ENCODE peak calls at places on chromosome 10, in nine cellular contexts. W is A549, S is stomach, Y is lower leg skin, L is HCT116, F is heart left ventricle, Q is ovary, I is tibial nerve, U is spleen. O is an unnamed sample.

GRCh38 chr10:132508497-132509443 is 28.8 kb upstream of the INPP5A start:
- DNase-seq in W (no peak), S (peak), Y (peak), L (no peak), F (peak), Q (no peak), I (no peak), U (peak), O (no peak)

GRCh38 chr10:75400163-75400768 is 1.3 kb downstream of the ZNF503 start:
- DNase-seq in W (peak), S (no peak), Y (no peak), L (no peak), F (no peak), Q (peak), I (no peak), U (no peak), O (no peak)

GRCh38 chr10:91525939-91526712 is 106.7 kb downstream of the PPP1R3C start:
- DNase-seq in W (no peak), S (no peak), Y (no peak), L (no peak), F (peak), Q (no peak), I (no peak), U (no peak), O (no peak)

GRCh38 chr10:69348824-69349541 is 67.7 kb downstream of the TACR2 start:
- DNase-seq in W (peak), S (no peak), Y (peak), L (no peak), F (no peak), Q (no peak), I (peak), U (no peak), O (no peak)

GRCh38 chr10:110355181-110355831 is 50.6 kb upstream of the SMNDC1 start:
- DNase-seq in W (no peak), S (no peak), Y (no peak), L (no peak), F (no peak), Q (no peak), I (no peak), U (peak), O (no peak)

GRCh38 chr10:101694056-101694673 is 805 bp downstream of the FBXW4 start:
- DNase-seq in W (peak), S (peak), Y (peak), L (no peak), F (peak), Q (peak), I (peak), U (peak), O (no peak)

GRCh38 chr10:132253092-132253687 is 54.6 kb downstream of the STK32C start:
- DNase-seq in W (no peak), S (no peak), Y (no peak), L (no peak), F (no peak), Q (no peak), I (no peak), U (no peak), O (no peak)

GRCh38 chr10:118035358-118036031 is 11.2 kb downstream of the RAB11FIP2 start:
- DNase-seq in W (no peak), S (no peak), Y (no peak), L (no peak), F (no peak), Q (no peak), I (no peak), U (no peak), O (no peak)

GRCh38 chr10:116774728-116775151 is 32.4 kb upstream of the HSPA12A start:
- DNase-seq in W (no peak), S (no peak), Y (peak), L (no peak), F (no peak), Q (no peak), I (no peak), U (no peak), O (no peak)

GRCh38 chr10:86583983-86584382 is 62.4 kb upstream of the WAPL start:
- DNase-seq in W (peak), S (no peak), Y (no peak), L (no peak), F (no peak), Q (no peak), I (no peak), U (no peak), O (no peak)

GRCh38 chr10:71998119-71998839 is 34.1 kb downstream of the CHST3 start:
- DNase-seq in W (no peak), S (peak), Y (no peak), L (no peak), F (peak), Q (peak), I (no peak), U (peak), O (no peak)

GRCh38 chr10:48701139-48701901 is 16.6 kb downstream of the WDFY4 start:
- DNase-seq in W (no peak), S (no peak), Y (peak), L (no peak), F (no peak), Q (no peak), I (no peak), U (no peak), O (no peak)

GRCh38 chr10:7186387-7187032 is 224.3 kb downstream of the SFMBT2 start:
- DNase-seq in W (no peak), S (no peak), Y (no peak), L (no peak), F (no peak), Q (no peak), I (no peak), U (no peak), O (no peak)

GRCh38 chr10:15352818-15353217 is 18.3 kb downstream of the FAM171A1 start:
- DNase-seq in W (no peak), S (no peak), Y (peak), L (no peak), F (no peak), Q (no peak), I (no peak), U (no peak), O (no peak)

GRCh38 chr10:15352201-15352600 is 18.9 kb downstream of the FAM171A1 start:
- DNase-seq in W (no peak), S (no peak), Y (no peak), L (no peak), F (no peak), Q (no peak), I (no peak), U (no peak), O (no peak)

GRCh38 chr10:15349133-15349532 is 22.0 kb downstream of the FAM171A1 start:
- DNase-seq in W (no peak), S (no peak), Y (peak), L (no peak), F (no peak), Q (no peak), I (no peak), U (no peak), O (no peak)

GRCh38 chr10:15353471-15353870 is 17.6 kb downstream of the FAM171A1 start:
- DNase-seq in W (no peak), S (no peak), Y (no peak), L (no peak), F (no peak), Q (no peak), I (no peak), U (no peak), O (no peak)

GRCh38 chr10:15351099-15351820 is 19.8 kb downstream of the FAM171A1 start:
- DNase-seq in W (no peak), S (no peak), Y (peak), L (no peak), F (no peak), Q (no peak), I (no peak), U (no peak), O (no peak)
- TF ChIP-seq POLR2A in W (no peak), S (no peak), Y (no peak), L (no peak), F (no peak), Q (no peak), I (no peak), U (no peak), O (no peak)

DNA sequence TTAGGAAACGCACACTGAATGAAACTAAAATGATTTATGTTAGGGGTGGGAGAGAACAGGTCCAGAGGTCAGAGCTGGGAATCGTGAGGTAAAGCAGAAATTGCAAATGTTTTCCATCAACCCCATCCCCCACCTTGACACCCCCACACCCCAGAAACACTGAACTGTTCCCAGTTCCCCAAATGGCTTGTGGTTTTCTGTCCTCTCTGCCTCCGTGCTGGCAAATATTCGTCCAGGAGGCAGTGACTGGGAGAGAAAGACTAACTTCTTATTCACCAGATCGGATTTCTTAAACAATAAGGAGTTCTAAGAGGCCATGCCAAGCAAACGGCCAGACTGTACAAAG is 732 bp upstream of the RASSF4 start:
- DNase-seq in W (no peak), S (no peak), Y (no peak), L (no peak), F (no peak), Q (no peak), I (no peak), U (no peak), O (no peak)
- H3K4me3 ChIP-seq in W (peak), S (peak), Y (peak), L (peak), F (peak), Q (peak), I (peak), U (peak), O (peak)

DNA sequence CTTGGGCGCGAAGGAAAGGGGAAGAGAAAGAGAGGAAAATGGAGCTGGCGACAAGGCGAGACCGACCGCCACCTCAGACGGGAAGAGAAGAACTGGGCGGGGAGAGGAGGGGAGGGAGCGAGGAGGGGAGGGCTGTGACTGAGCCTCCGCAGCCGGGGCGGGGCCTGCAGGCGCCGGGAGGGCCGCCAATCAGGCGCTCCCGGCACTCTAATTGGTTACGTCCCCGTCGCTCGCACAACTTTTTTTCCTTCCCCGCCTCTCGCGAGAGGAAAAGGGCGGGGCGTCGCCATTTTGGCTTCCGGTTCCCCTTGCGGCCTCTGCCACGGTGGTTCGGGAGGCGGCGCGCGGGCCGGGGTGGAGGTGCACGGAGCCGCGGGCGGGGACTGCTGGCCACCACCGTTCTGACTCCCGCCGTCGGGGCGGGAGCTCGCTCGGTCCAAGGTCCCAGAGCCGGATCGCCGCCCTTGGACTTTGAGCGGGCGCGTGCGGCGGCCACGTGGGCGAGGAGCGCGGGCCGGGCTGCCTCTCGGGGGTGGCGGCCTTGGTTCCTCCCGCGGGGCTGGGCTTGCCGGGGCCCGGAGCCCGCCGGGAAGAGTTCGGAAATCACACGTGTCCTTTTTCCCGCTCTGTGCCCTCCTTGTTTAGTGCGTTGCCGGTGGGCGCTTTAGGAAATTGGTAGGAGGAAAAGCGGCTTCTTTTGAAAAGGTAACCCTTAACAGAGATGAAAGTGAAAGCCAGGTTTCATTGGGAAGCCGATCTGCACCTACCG is at the start of gene GDI2:
- DNase-seq in W (peak), S (peak), Y (peak), L (peak), F (peak), Q (peak), I (peak), U (peak), O (no peak)
- TF ChIP-seq POLR2A in W (peak), S (no peak), Y (no peak), L (peak), F (peak), Q (peak), I (peak), U (peak), O (no peak)

GRCh38 chr10:79398642-79399041 is 46.8 kb downstream of the ZCCHC24 start:
- DNase-seq in W (no peak), S (no peak), Y (no peak), L (no peak), F (peak), Q (no peak), I (no peak), U (no peak), O (no peak)
- H3K4me3 ChIP-seq in W (no peak), S (no peak), Y (no peak), L (no peak), F (no peak), Q (no peak), I (no peak), U (no peak), O (no peak)

O was measured in vagina.